ENCODE peak calls at places on chromosomes 4 and X, in nine cellular contexts. M is hepatocyte, L is GM20000, Y is cardiac fibroblast, K is GM13976, Z is heart left ventricle, O is brain microvascular endothelial cell, U is ovary, G is MCF 10A. B is an unnamed sample.
A peak's percentile ranks its signal among the peaks of the same experiment; 100 is the strongest.

GRCh38 chr4:70496231-70496630 is 22.1 kb upstream of the AMTN start:
- DNase-seq in M (no peak), Y (no peak), L (no peak), G (no peak), K (no peak), Z (no peak), O (no peak), U (no peak), B (no peak)

GRCh38 chrX:118038614-118039365 is 77.8 kb downstream of the KLHL13 start:
- DNase-seq in Z (peak; percentile 39), O (no peak), L (no peak), Y (no peak), U (no peak), G (peak; percentile 58), K (no peak), M (no peak), B (no peak)

GRCh38 chr4:101103381-101104142 is 243.8 kb downstream of the PPP3CA start:
- DNase-seq in O (no peak), K (no peak), M (no peak), Z (no peak), G (no peak), L (peak; percentile 6), Y (peak; percentile 31), U (no peak), B (peak; percentile 11)

GRCh38 chr4:179097741-179098140 is 1655.5 kb upstream of the AGA start:
- DNase-seq in M (peak; percentile 54), Z (no peak), Y (no peak), L (no peak), O (no peak), K (no peak), G (peak; percentile 64), U (no peak), B (no peak)

GRCh38 chrX:64975491-64975890 is 759 bp downstream of the ZC4H2 start:
- DNase-seq in M (peak; percentile 27), U (peak; percentile 8), O (peak; percentile 2), K (peak; percentile 8), G (peak; percentile 36), Y (peak; percentile 15), Z (peak; percentile 29), L (peak; percentile 3), B (peak; percentile 9)

GRCh38 chr4:86688026-86688425 is 93.9 kb downstream of the PTPN13 start:
- DNase-seq in K (no peak), L (no peak), Y (no peak), Z (no peak), U (no peak), M (no peak), O (no peak), G (no peak), B (no peak)

GRCh38 chrX:106791495-106791894 is 11.0 kb upstream of the TBC1D8B start:
- DNase-seq in O (no peak), U (no peak), M (no peak), K (no peak), G (peak; percentile 32), Y (peak; percentile 44), Z (no peak), L (no peak), B (no peak)

GRCh38 chrX:38627683-38628082 is 66.3 kb downstream of the TSPAN7 start:
- DNase-seq in O (peak; percentile 22), U (no peak), G (peak; percentile 57), M (peak; percentile 28), Y (peak; percentile 42), Z (no peak), K (peak; percentile 15), L (peak; percentile 15), B (peak; percentile 13)

GRCh38 chrX:15853586-15854079 is 980 bp downstream of the AP1S2 start:
- DNase-seq in U (no peak), Z (no peak), Y (no peak), K (no peak), M (peak; percentile 17), O (no peak), L (no peak), G (peak; percentile 11), B (no peak)

GRCh38 chrX:9379697-9380551 is 84.9 kb upstream of the TBL1X start:
- DNase-seq in U (no peak), Z (no peak), M (peak; percentile 33), G (peak; percentile 88), L (no peak), O (peak; percentile 27), Y (peak; percentile 63), K (no peak), B (no peak)

GRCh38 chrX:9341305-9342201 is 123.3 kb upstream of the TBL1X start:
- DNase-seq in L (peak; percentile 68), Z (peak; percentile 81), M (peak; percentile 74), O (no peak), U (peak; percentile 59), Y (peak; percentile 69), G (peak; percentile 56), K (peak; percentile 76), B (peak; percentile 71)

GRCh38 chr4:15953625-15954024 is 9.3 kb downstream of the FGFBP2 start:
- DNase-seq in U (no peak), O (no peak), K (no peak), L (no peak), Y (no peak), Z (no peak), G (no peak), M (no peak), B (no peak)

GRCh38 chr4:163395758-163396157 is 52.1 kb downstream of the NPY5R start:
- DNase-seq in U (no peak), G (peak; percentile 16), L (no peak), Z (no peak), Y (peak; percentile 18), M (no peak), K (no peak), O (no peak), B (no peak)

GRCh38 chr4:95985051-95985450 is 145.2 kb downstream of the PDHA2 start:
- DNase-seq in Z (no peak), K (no peak), Y (no peak), L (no peak), U (no peak), G (no peak), M (no peak), O (no peak), B (no peak)

GRCh38 chrX:100647739-100648138 is 3.7 kb downstream of the SRPX2 start:
- DNase-seq in U (no peak), Z (no peak), M (no peak), Y (no peak), G (no peak), L (no peak), K (no peak), O (no peak), B (no peak)

GRCh38 chr4:54277691-54278090 is 48.6 kb downstream of the PDGFRA start:
- DNase-seq in Y (peak; percentile 85), Z (no peak), G (peak; percentile 65), U (no peak), K (peak; percentile 41), O (peak; percentile 72), L (peak; percentile 20), M (peak; percentile 38), B (peak; percentile 21)

GRCh38 chr4:7364979-7365378 is 69.8 kb downstream of the PSAPL1 start:
- DNase-seq in U (no peak), G (no peak), Y (no peak), Z (peak; percentile 69), K (no peak), L (no peak), O (no peak), M (no peak), B (no peak)

GRCh38 chr4:4605849-4606248 is 64.0 kb upstream of the STX18 start:
- DNase-seq in M (no peak), Y (no peak), L (no peak), O (no peak), G (no peak), K (no peak), U (no peak), Z (no peak), B (no peak)
- TF ChIP-seq CTCF in M (no peak), Y (no peak), L (no peak), O (no peak), G (no peak), K (no peak), U (no peak), Z (no peak), B (no peak)

GRCh38 chrX:107902721-107903120 is 77.1 kb downstream of the MID2 start:
- DNase-seq in U (no peak), Y (no peak), Z (no peak), K (no peak), L (no peak), M (no peak), O (no peak), G (no peak), B (no peak)
- TF ChIP-seq CTCF in U (no peak), Y (no peak), Z (no peak), K (no peak), L (no peak), M (no peak), O (no peak), G (no peak), B (no peak)

GRCh38 chr4:13599159-13599558 is 28.4 kb downstream of the BOD1L1 start:
- DNase-seq in Y (no peak), K (no peak), L (no peak), U (no peak), Z (no peak), G (no peak), O (no peak), M (no peak), B (no peak)
- TF ChIP-seq CTCF in Y (peak; percentile 43), K (no peak), L (no peak), U (no peak), Z (no peak), G (no peak), O (peak; percentile 62), M (no peak), B (no peak)

DNA sequence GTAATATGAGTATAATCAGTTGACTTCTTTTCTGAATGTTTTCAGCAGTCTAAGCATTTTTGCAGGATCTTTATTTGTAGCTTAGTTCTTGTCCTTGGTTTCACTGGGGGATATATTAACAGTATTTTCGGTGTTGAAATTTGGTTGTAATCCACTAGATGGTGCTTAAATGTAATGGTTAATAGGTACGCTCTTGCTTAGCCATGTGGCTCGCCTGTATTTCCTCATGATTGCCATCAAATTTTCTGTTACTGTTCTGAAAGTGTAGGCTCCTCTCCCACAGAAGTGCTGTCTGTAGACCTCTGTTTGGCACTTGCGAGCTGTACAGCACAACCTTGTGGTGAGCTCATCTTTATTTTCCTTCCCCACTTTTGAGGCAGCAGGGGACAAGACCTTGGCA is 3.9 kb upstream of the FAAH2 start:
- DNase-seq in Y (no peak), G (peak; percentile 13), K (no peak), O (no peak), M (no peak), Z (no peak), L (no peak), U (no peak), B (no peak)
- TF ChIP-seq CTCF in Y (no peak), G (peak; percentile 8), K (no peak), O (no peak), M (no peak), Z (no peak), L (no peak), U (no peak), B (no peak)